ENCODE peak calls at places on chromosomes 13 and 19, in five cellular contexts. M is heart right ventricle, G is GM12865, A is NCI-H510A, D is left cardiac atrium. Y is an unnamed sample.

GRCh38 chr19:5539431-5539833 is 28.3 kb downstream of the TINCR start:
- DNase-seq in G (no peak), D (peak), A (no peak), M (peak), Y (no peak)

GRCh38 chr19:13024126-13024957 is 29.1 kb downstream of the NFIX start:
- DNase-seq in G (no peak), D (no peak), A (no peak), M (no peak), Y (no peak)

GRCh38 chr13:95530178-95530577 is 22.3 kb upstream of the CLDN10 start:
- DNase-seq in M (no peak), D (no peak), A (peak), G (no peak), Y (no peak)

GRCh38 chr13:65468628-65469027 is 1761.5 kb downstream of the PCDH9 start:
- DNase-seq in A (no peak), G (no peak), D (no peak), M (no peak), Y (no peak)

GRCh38 chr19:31470952-31471351 is 121.7 kb upstream of the TSHZ3 start:
- DNase-seq in M (no peak), A (no peak), G (no peak), D (no peak), Y (no peak)

GRCh38 chr13:65921933-65922332 is 1308.2 kb downstream of the PCDH9 start:
- DNase-seq in G (no peak), M (no peak), A (no peak), D (no peak), Y (no peak)

GRCh38 chr19:47663911-47664771 is 49.1 kb upstream of the EHD2 start:
- DNase-seq in M (peak), A (no peak), G (no peak), D (peak), Y (no peak)

GRCh38 chr13:30088312-30088855 is 219.0 kb downstream of the KATNAL1 start:
- DNase-seq in M (no peak), G (no peak), A (no peak), D (no peak), Y (no peak)

GRCh38 chr19:947707-948533 is 22.1 kb downstream of the ARID3A start:
- DNase-seq in M (peak), A (no peak), D (peak), G (peak), Y (no peak)

GRCh38 chr13:23570099-23570926 is at the start of gene TNFRSF19:
- DNase-seq in M (peak), G (peak), D (peak), A (no peak), Y (no peak)

GRCh38 chr13:44199627-44200207 is 173.9 kb upstream of the SERP2 start:
- DNase-seq in G (no peak), M (no peak), D (no peak), A (no peak), Y (no peak)

GRCh38 chr13:42707596-42707995 is 73.8 kb upstream of the FAM216B start:
- DNase-seq in D (no peak), A (no peak), G (no peak), M (no peak), Y (no peak)

GRCh38 chr19:48718711-48719231 is 754 bp downstream of the MAMSTR start:
- DNase-seq in G (no peak), A (no peak), D (no peak), M (peak), Y (no peak)

GRCh38 chr13:75145926-75146325 is 336.0 kb downstream of the TBC1D4 start:
- DNase-seq in G (no peak), A (no peak), D (no peak), M (no peak), Y (no peak)

GRCh38 chr13:73259061-73259908 is 200.5 kb downstream of the KLF5 start:
- DNase-seq in M (no peak), G (no peak), A (no peak), D (no peak), Y (no peak)

GRCh38 chr19:47514151-47514868 is 553 bp downstream of the NAPA start:
- DNase-seq in A (no peak), M (no peak), D (no peak), G (no peak), Y (no peak)

GRCh38 chr13:105936816-105937215 is 598.6 kb downstream of the EFNB2 start:
- DNase-seq in D (no peak), M (no peak), G (no peak), A (no peak), Y (no peak)

GRCh38 chr19:18223860-18224524 is 2.2 kb downstream of the PDE4C start:
- DNase-seq in M (peak), A (no peak), G (peak), D (peak), Y (no peak)

GRCh38 chr13:94061316-94061715 is 418.2 kb downstream of the DCT start:
- DNase-seq in M (no peak), D (no peak), G (no peak), A (no peak), Y (no peak)

GRCh38 chr13:29507356-29507755 is 88.1 kb downstream of the SLC7A1 start:
- DNase-seq in A (peak), D (no peak), M (no peak), G (no peak), Y (no peak)

GRCh38 chr19:14310055-14310454 is 71.2 kb upstream of the ADGRE5 start:
- DNase-seq in A (no peak), M (no peak), G (peak), D (no peak), Y (no peak)

GRCh38 chr13:58953638-58954037 is 1210.1 kb downstream of the DIAPH3 start:
- DNase-seq in M (no peak), A (no peak), D (no peak), G (peak), Y (no peak)

GRCh38 chr13:64429691-64430090 is 2800.4 kb downstream of the PCDH9 start:
- DNase-seq in G (no peak), A (no peak), M (no peak), D (no peak), Y (no peak)

GRCh38 chr19:35715981-35716734 is 1.6 kb upstream of the KMT2B start:
- DNase-seq in M (peak), A (peak), D (peak), G (no peak), Y (no peak)

GRCh38 chr13:29537736-29538624 is 57.5 kb downstream of the SLC7A1 start:
- DNase-seq in D (no peak), G (no peak), A (no peak), M (no peak), Y (no peak)

GRCh38 chr13:24217601-24218281 is 57.2 kb downstream of the SPATA13 start:
- DNase-seq in G (peak), M (no peak), A (peak), D (no peak), Y (no peak)

GRCh38 chr19:15584541-15585115 is 30.4 kb upstream of the CYP4F8 start:
- DNase-seq in D (peak), M (peak), A (peak), G (peak), Y (peak)

GRCh38 chr13:45798851-45799250 is 52.7 kb downstream of the SIAH3 start:
- DNase-seq in M (no peak), D (no peak), A (no peak), G (no peak), Y (no peak)

GRCh38 chr19:51607920-51608562 is 22.2 kb downstream of the SIGLEC5 start:
- DNase-seq in D (peak), A (no peak), G (peak), M (peak), Y (no peak)

GRCh38 chr19:33778089-33778791 is 18.4 kb upstream of the KCTD15 start:
- DNase-seq in A (no peak), D (peak), G (peak), M (peak), Y (peak)

GRCh38 chr19:47865166-47865565 is 6.1 kb downstream of the TPRX2 start:
- DNase-seq in A (no peak), G (no peak), D (no peak), M (no peak), Y (no peak)

GRCh38 chr13:50829226-50829625 is 14.3 kb downstream of the DLEU7 start:
- DNase-seq in G (no peak), A (no peak), D (no peak), M (no peak), Y (no peak)

GRCh38 chr13:98944336-98944735 is 33.5 kb downstream of the DOCK9 start:
- DNase-seq in D (no peak), G (no peak), A (no peak), M (no peak), Y (no peak)

GRCh38 chr13:43802511-43802910 is 15.7 kb upstream of the ENOX1 start:
- DNase-seq in D (no peak), M (no peak), G (no peak), A (no peak), Y (no peak)

GRCh38 chr13:33352520-33352919 is 67.0 kb upstream of the STARD13 start:
- DNase-seq in G (no peak), D (no peak), M (no peak), A (no peak), Y (no peak)

GRCh38 chr13:40175639-40176038 is 490.8 kb downstream of the FOXO1 start:
- DNase-seq in A (no peak), G (no peak), M (no peak), D (no peak), Y (no peak)